ENCODE peak calls at places on chromosomes 5 and 9, in ten cellular contexts. Q is pancreas; D is ACHN; Z is stimulated activated CD4-positive, alpha-beta T cell treated with anti-CD3 and anti-CD28 coated beads, Interleukin-2, amount 100 ng/mL, for 24 hours; M is kidney glomerular epithelial cell; C is HuH-7.5; S is left cardiac atrium; X is IMR-90; T is NCI-H748 treated with DMSO at 0.1 percent for 48 hours; N is C1 segment of cervical spinal cord. J is an unnamed sample.

GRCh38 chr9:122374885-122375420 is 4.1 kb downstream of the PTGS1 start:
- DNase-seq in C (no peak), T (no peak), X (peak), M (peak), Z (no peak), S (peak), Q (peak), N (no peak), D (no peak), J (no peak)

GRCh38 chr5:138467711-138468132 is 2.4 kb downstream of the EGR1 start:
- DNase-seq in M (no peak), Q (no peak), S (no peak), T (no peak), D (peak), C (no peak), N (peak), Z (no peak), X (no peak), J (no peak)

GRCh38 chr5:141822134-141822533 is 56.1 kb downstream of the PCDH1 start:
- DNase-seq in T (no peak), Z (no peak), N (no peak), M (no peak), Q (no peak), S (peak), C (no peak), X (peak), D (peak), J (peak)

GRCh38 chr5:128225245-128226030 is 141.9 kb downstream of the SLC12A2 start:
- DNase-seq in C (no peak), M (no peak), T (no peak), S (no peak), X (no peak), N (no peak), D (no peak), Z (no peak), Q (no peak), J (peak)

GRCh38 chr9:10054456-10054855 is 558.3 kb downstream of the PTPRD start:
- DNase-seq in Z (no peak), D (no peak), Q (no peak), M (no peak), T (no peak), X (no peak), C (no peak), S (no peak), N (no peak), J (no peak)

GRCh38 chr5:22465177-22465576 is 388.0 kb downstream of the CDH12 start:
- DNase-seq in C (no peak), N (no peak), M (no peak), T (no peak), D (no peak), Q (no peak), Z (no peak), X (no peak), S (no peak), J (no peak)

GRCh38 chr5:54883374-54884194 is 101.8 kb downstream of the ESM1 start:
- DNase-seq in T (no peak), D (peak), C (peak), M (peak), X (peak), S (peak), N (peak), Q (peak), Z (no peak), J (peak)

GRCh38 chr5:151427258-151427657 is 20.1 kb upstream of the SLC36A1 start:
- DNase-seq in D (no peak), Q (no peak), Z (no peak), M (no peak), T (no peak), X (no peak), N (no peak), S (no peak), C (no peak), J (no peak)

GRCh38 chr5:1184481-1184880 is 16.9 kb upstream of the SLC6A19 start:
- DNase-seq in N (no peak), M (no peak), T (no peak), X (no peak), Q (peak), C (no peak), S (peak), D (no peak), Z (no peak), J (no peak)

GRCh38 chr5:91875133-91875779 is 492.1 kb upstream of the ARRDC3 start:
- DNase-seq in C (no peak), M (no peak), T (peak), N (no peak), X (no peak), D (no peak), Q (no peak), Z (no peak), S (no peak), J (no peak)

GRCh38 chr9:129446828-129447550 is 173.9 kb downstream of the C9orf50 start:
- DNase-seq in Q (no peak), S (no peak), T (no peak), N (peak), X (no peak), D (no peak), M (no peak), C (no peak), Z (no peak), J (no peak)

GRCh38 chr5:87872986-87873385 is 395.7 kb downstream of the TMEM161B start:
- DNase-seq in T (peak), X (no peak), Q (no peak), C (no peak), M (no peak), S (no peak), N (no peak), D (no peak), Z (no peak), J (no peak)

GRCh38 chr9:85404911-85405580 is 336.7 kb downstream of the AGTPBP1 start:
- DNase-seq in C (no peak), X (no peak), Z (no peak), Q (no peak), S (no peak), M (peak), N (no peak), D (no peak), T (no peak), J (peak)

GRCh38 chr9:99813739-99814138 is 7.9 kb upstream of the NR4A3 start:
- DNase-seq in S (no peak), N (no peak), M (no peak), C (no peak), X (no peak), D (no peak), Q (no peak), T (no peak), Z (no peak), J (no peak)

GRCh38 chr5:80033513-80033912 is 1.6 kb upstream of the THBS4 start:
- DNase-seq in Z (no peak), S (no peak), Q (no peak), T (no peak), C (no peak), D (no peak), X (no peak), N (no peak), M (no peak), J (no peak)

GRCh38 chr5:10471672-10472071 is 30.0 kb downstream of the ROPN1L start:
- DNase-seq in T (no peak), Z (no peak), M (no peak), Q (no peak), D (no peak), N (no peak), X (peak), C (no peak), S (no peak), J (no peak)

GRCh38 chr5:14237313-14238086 is 94.4 kb downstream of the TRIO start:
- DNase-seq in N (no peak), T (no peak), X (no peak), C (no peak), D (no peak), Z (no peak), Q (no peak), M (no peak), S (no peak), J (no peak)

GRCh38 chr9:86246752-86247161 is 12.7 kb downstream of the C9orf153 start:
- DNase-seq in T (no peak), M (no peak), X (no peak), Z (no peak), D (no peak), N (peak), C (no peak), S (peak), Q (no peak), J (no peak)

GRCh38 chr5:37722236-37723146 is 117.3 kb downstream of the GDNF start:
- DNase-seq in D (peak), M (peak), Q (no peak), S (no peak), N (no peak), C (no peak), Z (peak), X (peak), T (no peak), J (peak)

GRCh38 chr9:124652994-124653393 is 118.1 kb downstream of the NR6A1 start:
- DNase-seq in Q (no peak), D (no peak), T (no peak), C (no peak), X (no peak), N (no peak), Z (no peak), M (no peak), S (no peak), J (no peak)

GRCh38 chr5:61933787-61934626 is 372.0 kb upstream of the KIF2A start:
- DNase-seq in Q (peak), D (peak), C (peak), Z (no peak), T (peak), M (peak), N (peak), S (peak), X (peak), J (peak)

GRCh38 chr5:11384441-11385250 is 519.6 kb downstream of the CTNND2 start:
- DNase-seq in N (peak), Q (peak), M (no peak), T (peak), S (peak), X (no peak), Z (no peak), D (no peak), C (no peak), J (no peak)

GRCh38 chr5:143657814-143658395 is 154.1 kb upstream of the HMHB1 start:
- DNase-seq in M (no peak), T (peak), Z (no peak), N (no peak), C (no peak), S (no peak), Q (no peak), X (no peak), D (no peak), J (no peak)

GRCh38 chr5:148353634-148354033 is 18.3 kb downstream of the SPINK9 start:
- DNase-seq in M (no peak), D (no peak), Q (no peak), Z (no peak), C (no peak), N (no peak), X (no peak), S (no peak), T (no peak), J (no peak)

GRCh38 chr9:105281272-105281671 is 36.8 kb downstream of the SLC44A1 start:
- DNase-seq in Q (no peak), M (no peak), D (no peak), Z (no peak), C (no peak), T (no peak), N (no peak), S (no peak), X (no peak), J (no peak)

GRCh38 chr5:179839328-179840256 is 18.9 kb downstream of the SQSTM1 start:
- DNase-seq in Q (peak), D (no peak), M (no peak), N (no peak), T (no peak), S (no peak), Z (no peak), X (peak), C (no peak), J (no peak)

GRCh38 chr5:71877511-71877910 is 158.4 kb downstream of the CARTPT start:
- DNase-seq in Q (no peak), S (no peak), T (no peak), C (no peak), N (no peak), D (no peak), M (no peak), Z (no peak), X (no peak), J (no peak)